ENCODE peak calls at places on chromosomes 16 and 17, in eight cellular contexts. N is adrenal gland, I is mammary epithelial cell, V is testis, O is Peyer's patch, W is HepG2, E is SK-N-SH, G is pancreas. J is an unnamed sample.

GRCh38 chr17:75739174-75739573 is 17.9 kb downstream of the ITGB4 start:
- DNase-seq in V (no peak), G (no peak), I (no peak), E (no peak), W (no peak), O (no peak), N (no peak), J (no peak)

GRCh38 chr17:38616361-38616760 is 10.6 kb upstream of the SRCIN1 start:
- DNase-seq in I (no peak), O (no peak), V (no peak), G (no peak), E (no peak), W (no peak), N (no peak), J (no peak)

GRCh38 chr17:74497471-74497870 is 31.0 kb downstream of the CD300A start:
- DNase-seq in N (no peak), I (no peak), V (no peak), W (no peak), G (no peak), E (no peak), O (peak), J (no peak)

GRCh38 chr17:46832945-46833839 is 14.7 kb upstream of the WNT3 start:
- DNase-seq in O (no peak), W (peak), E (no peak), G (no peak), I (no peak), V (peak), N (peak), J (no peak)

GRCh38 chr16:77060614-77061013 is 130.4 kb upstream of the MON1B start:
- DNase-seq in G (no peak), V (no peak), E (no peak), I (no peak), O (no peak), W (no peak), N (no peak), J (no peak)

GRCh38 chr17:77645441-77646430 is 312.8 kb upstream of the TNRC6C start:
- DNase-seq in W (no peak), E (no peak), O (peak), I (no peak), V (no peak), G (no peak), N (no peak), J (peak)

GRCh38 chr17:63783522-63783921 is 9.6 kb downstream of the DDX42 start:
- DNase-seq in N (no peak), V (no peak), O (no peak), G (no peak), I (no peak), E (no peak), W (no peak), J (no peak)

GRCh38 chr17:57186231-57187019 is 69.9 kb upstream of the MSI2 start:
- DNase-seq in E (no peak), O (no peak), W (no peak), I (no peak), N (no peak), V (no peak), G (no peak), J (no peak)

GRCh38 chr17:10290046-10290445 is 82.8 kb downstream of the MYH13 start:
- DNase-seq in N (no peak), V (no peak), W (no peak), I (no peak), E (no peak), G (no peak), O (no peak), J (no peak)

GRCh38 chr16:56930516-56931252 is 1.3 kb upstream of the HERPUD1 start:
- DNase-seq in O (no peak), I (no peak), W (no peak), N (no peak), G (peak), E (no peak), V (no peak), J (no peak)

GRCh38 chr17:64159051-64159590 is 29.2 kb upstream of the ERN1 start:
- DNase-seq in G (no peak), V (no peak), W (no peak), O (no peak), N (no peak), I (no peak), E (no peak), J (no peak)

GRCh38 chr17:62712011-62712615 is 84.6 kb downstream of the MRC2 start:
- DNase-seq in N (peak), G (peak), I (no peak), V (peak), W (no peak), E (no peak), O (no peak), J (no peak)

GRCh38 chr16:14499110-14499509 is 130.9 kb downstream of the PARN start:
- DNase-seq in E (no peak), O (no peak), V (no peak), G (no peak), I (no peak), W (no peak), N (no peak), J (no peak)

GRCh38 chr17:56536766-56537165 is 56.7 kb upstream of the NOG start:
- DNase-seq in N (no peak), O (no peak), G (no peak), W (no peak), I (no peak), E (no peak), V (no peak), J (no peak)

GRCh38 chr16:85210423-85211169 is 98.3 kb upstream of the CIBAR2 start:
- DNase-seq in I (peak), O (no peak), E (no peak), W (no peak), N (no peak), V (no peak), G (no peak), J (no peak)

GRCh38 chr17:82249896-82250581 is 21.2 kb downstream of the SLC16A3 start:
- DNase-seq in G (peak), I (no peak), N (peak), W (no peak), E (no peak), O (no peak), V (no peak), J (no peak)

GRCh38 chr16:1097800-1098199 is 1.8 kb upstream of the C1QTNF8 start:
- DNase-seq in W (no peak), G (no peak), N (peak), E (no peak), O (no peak), I (no peak), V (no peak), J (no peak)

GRCh38 chr17:19647697-19648474 is 665 bp upstream of the ALDH3A2 start:
- DNase-seq in E (no peak), I (peak), G (peak), N (peak), W (peak), O (peak), V (peak), J (peak)

GRCh38 chr16:71626858-71627213 is 852 bp downstream of the MARVELD3 start:
- DNase-seq in W (no peak), I (peak), E (no peak), G (peak), V (no peak), N (no peak), O (no peak), J (no peak)

GRCh38 chr16:4935231-4935855 is 1.6 kb downstream of the PPL start:
- DNase-seq in I (peak), E (no peak), N (peak), O (peak), V (peak), G (peak), W (no peak), J (no peak)

GRCh38 chr17:73431401-73432205 is 119.8 kb upstream of the CDC42EP4 start:
- DNase-seq in G (no peak), E (no peak), W (no peak), I (no peak), O (no peak), N (no peak), V (no peak), J (no peak)

GRCh38 chr17:75920045-75920560 is 15.4 kb upstream of the MRPL38 start:
- DNase-seq in I (no peak), O (no peak), V (no peak), N (no peak), E (no peak), G (no peak), W (no peak), J (no peak)

GRCh38 chr17:50593321-50593720 is 32.8 kb downstream of the CACNA1G start:
- DNase-seq in G (peak), V (peak), W (peak), N (no peak), I (no peak), E (peak), O (no peak), J (no peak)

GRCh38 chr17:72699566-72699965 is 392.9 kb downstream of the SLC39A11 start:
- DNase-seq in V (peak), I (peak), W (no peak), O (no peak), G (no peak), N (no peak), E (no peak), J (no peak)

GRCh38 chr16:48099455-48099854 is 56.3 kb downstream of the ABCC12 start:
- DNase-seq in O (no peak), I (no peak), V (no peak), W (no peak), G (no peak), N (no peak), E (no peak), J (no peak)

GRCh38 chr17:36614974-36615373 is 13.6 kb downstream of the MRM1 start:
- DNase-seq in G (no peak), O (no peak), I (no peak), V (no peak), W (no peak), E (no peak), N (no peak), J (no peak)

GRCh38 chr16:14528306-14528948 is 101.6 kb downstream of the PARN start:
- DNase-seq in G (no peak), V (no peak), O (no peak), E (no peak), I (no peak), N (no peak), W (no peak), J (no peak)

DNA sequence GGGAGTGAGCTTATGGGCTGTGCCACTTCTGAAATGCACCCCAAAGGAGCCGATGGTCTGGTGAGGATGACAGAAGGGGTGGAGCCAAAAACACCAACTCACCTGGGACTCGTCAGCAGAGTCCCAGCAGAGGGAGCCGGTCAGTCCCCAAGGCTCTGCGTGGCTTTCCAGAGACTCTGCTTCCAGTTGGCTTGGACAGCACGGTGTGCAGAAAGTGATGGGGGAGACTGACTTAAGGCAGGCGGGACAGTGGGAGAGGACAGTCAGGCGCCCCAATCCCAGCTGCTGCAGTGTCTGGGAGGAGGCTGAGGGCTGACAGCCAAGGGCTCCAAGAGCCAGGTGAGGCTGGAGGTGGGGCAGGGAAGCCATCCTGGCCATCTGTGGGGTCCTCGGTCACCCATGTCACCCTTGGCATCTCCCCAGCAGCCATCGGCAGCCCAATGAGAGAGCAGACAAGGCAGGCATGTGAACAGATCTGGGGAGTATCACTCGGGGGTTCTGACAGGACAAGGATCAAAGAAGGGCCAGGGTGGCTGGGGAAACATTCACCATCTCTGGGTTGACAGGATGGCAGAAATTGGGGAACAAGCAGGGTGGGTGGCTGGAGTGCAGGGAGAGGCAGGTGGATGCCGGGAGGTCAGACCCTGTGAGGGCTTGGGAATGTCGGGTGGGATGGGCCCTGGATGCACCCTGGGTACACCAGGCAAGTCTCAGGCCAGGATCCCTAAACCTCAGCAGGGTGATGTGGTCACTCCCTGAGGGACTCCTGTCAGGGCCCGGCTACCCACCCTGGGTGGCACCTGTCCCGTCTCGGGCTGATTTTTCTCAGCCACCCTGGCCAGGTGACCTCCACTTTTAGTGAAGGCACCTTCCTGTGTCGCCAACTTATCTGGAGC is 8.9 kb upstream of the KRTAP17-1 start:
- DNase-seq in W (peak), N (no peak), G (peak), E (no peak), I (peak), V (peak), O (no peak), J (no peak)
- TF ChIP-seq CTCF in W (peak), N (peak), G (no peak), E (peak), I (peak), V (no peak), O (no peak), J (no peak)

DNA sequence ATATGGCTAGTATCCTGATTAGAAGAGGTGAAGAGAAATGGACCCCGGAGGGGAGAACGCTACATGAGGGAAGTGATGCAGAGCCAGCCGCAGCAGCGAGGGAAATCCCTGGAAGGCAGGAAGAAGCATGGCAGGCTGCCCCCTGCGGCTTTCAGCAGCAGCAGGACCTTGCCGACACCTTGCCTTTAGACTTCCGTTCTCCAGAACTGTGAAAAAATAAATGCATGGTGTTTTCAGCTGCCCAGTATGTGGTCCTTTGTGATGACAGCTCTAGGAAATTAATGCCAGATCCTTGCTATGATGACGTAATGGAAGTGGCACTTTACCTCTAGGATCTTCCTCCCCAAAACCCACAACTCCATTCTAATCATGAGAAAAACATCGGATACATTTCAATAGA is 9.7 kb upstream of the ZFP1 start:
- DNase-seq in V (no peak), I (no peak), G (no peak), O (no peak), W (no peak), E (no peak), N (no peak), J (peak)
- TF ChIP-seq CTCF in V (no peak), I (no peak), G (no peak), O (no peak), W (no peak), E (no peak), N (no peak), J (no peak)

DNA sequence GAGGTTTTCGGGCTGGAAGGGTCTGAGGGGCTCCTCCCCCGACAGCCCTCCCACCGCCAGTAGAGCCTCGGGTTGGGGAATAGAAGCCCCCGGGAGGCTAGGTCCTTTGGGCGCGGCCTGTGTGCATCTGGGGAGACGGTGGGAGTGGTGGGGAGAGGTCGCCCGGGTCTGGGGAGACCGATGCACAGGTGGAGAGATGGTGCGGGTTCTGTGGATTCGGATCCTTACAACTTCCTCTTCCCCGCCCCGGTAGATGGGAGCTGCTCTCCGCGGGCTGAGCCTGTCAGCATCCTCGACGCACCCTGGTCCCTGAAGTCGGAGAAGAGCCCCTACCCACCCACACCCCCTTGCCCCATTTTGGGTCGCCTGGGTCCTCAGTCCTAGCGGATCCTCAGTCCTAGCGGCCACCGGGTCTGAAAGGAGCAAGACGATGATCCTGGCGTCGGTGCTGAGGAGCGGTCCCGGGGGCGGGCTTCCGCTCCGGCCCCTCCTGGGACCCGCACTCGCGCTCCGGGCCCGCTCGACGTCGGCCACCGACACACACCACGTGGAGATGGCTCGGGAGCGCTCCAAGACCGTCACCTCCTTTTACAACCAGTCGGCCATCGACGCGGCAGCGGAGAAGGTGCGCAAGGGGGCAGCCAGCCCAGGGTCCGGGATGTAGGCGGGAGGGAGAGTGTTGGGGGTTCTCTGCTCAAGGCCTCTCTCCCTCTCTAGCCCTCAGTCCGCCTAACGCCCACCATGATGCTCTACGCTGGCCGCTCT is 790 bp downstream of the BCKDK start:
- DNase-seq in W (no peak), I (no peak), G (no peak), V (no peak), O (no peak), N (no peak), E (no peak), J (no peak)
- TF ChIP-seq CTCF in W (no peak), I (no peak), G (no peak), V (no peak), O (no peak), N (no peak), E (no peak), J (no peak)

DNA sequence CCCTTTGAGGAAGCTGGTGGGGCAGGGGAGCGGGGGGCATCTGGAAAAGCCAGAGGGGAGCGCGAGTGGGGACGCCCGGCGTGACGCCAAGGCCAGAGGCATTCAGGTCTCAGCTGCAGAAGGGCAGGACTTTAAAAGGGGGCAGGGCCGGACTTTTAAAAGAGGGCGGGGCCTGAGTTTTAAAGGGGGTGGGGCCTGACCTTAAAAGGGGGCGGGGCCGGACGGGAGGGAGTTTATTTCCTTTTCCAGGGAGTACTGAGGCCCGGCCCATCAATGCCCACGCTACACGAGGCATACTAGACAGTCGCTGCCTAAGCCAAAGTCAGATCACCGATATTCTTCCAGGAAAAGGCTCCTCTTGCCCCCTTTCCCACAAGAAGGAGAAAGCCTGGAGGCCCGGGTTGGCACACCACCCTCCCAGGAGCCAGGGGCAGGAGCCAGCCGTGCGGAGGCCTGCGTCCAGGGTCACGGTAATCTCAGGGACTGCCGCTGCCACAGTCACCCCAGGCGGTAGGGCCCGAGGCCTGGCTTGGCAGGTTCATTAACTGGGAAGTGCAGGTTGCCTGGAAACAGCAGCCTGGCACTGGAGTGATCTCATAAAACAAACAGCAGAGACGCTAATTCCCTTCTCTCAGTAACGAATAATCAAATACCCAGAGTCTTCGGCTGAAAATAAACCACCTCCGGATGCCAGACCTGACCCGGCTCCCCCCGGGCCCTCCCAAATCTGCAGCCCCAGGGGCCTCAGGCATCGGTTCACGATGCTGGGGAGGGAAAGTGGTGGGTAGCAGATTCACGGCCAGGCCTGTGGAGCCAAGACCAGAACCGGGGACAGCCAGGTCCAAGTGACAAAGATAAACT is 90.7 kb downstream of the TIMM22 start:
- DNase-seq in N (peak), E (peak), V (peak), W (no peak), O (no peak), G (peak), I (peak), J (peak)
- TF ChIP-seq CTCF in N (no peak), E (no peak), V (no peak), W (no peak), O (no peak), G (no peak), I (no peak), J (no peak)

DNA sequence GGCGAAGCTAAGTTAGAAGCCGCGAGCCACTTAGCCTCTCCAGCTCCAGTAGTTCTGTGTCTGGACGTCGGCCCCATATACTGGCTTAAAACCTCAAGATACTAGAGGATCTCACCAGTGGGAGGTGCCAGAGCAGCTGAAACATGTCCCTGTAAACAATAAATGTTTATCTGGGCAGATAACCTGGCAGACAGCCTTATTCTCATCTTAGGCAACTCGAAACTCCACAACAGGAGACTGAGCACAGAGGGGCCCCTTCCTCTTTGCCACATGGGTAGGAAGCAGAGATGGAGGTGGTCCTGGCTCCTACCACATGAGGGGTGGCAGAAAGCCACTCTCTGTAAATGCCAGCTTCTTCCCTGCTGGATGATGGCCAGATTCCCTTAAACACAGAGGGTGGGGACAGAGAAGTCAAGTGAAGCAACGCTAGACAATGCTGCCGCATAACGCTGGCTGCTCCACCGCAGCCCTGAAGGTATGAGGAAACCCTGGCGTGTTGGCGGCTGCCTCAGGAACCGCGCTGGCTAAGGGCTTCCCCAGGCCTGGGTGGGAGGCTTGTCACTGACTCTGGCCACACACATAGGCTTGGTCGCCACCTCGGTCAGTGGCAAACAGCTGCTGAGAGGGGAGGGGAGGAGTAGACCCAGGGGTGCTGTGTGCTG is 67.9 kb downstream of the HIC1 start:
- DNase-seq in V (peak), E (peak), O (no peak), G (peak), W (no peak), N (peak), I (peak), J (no peak)
- TF ChIP-seq CTCF in V (no peak), E (no peak), O (no peak), G (no peak), W (no peak), N (peak), I (no peak), J (no peak)